ENCODE peak calls at places on chromosome 12, in four cellular contexts. One of them, this sample, is unnamed.
A peak's percentile ranks its signal among the peaks of the same experiment; 100 is the strongest.

GRCh38 chr12:128813883-128814282 is 9.9 kb downstream of the SLC15A4 start:
- DNase-seq in heart left ventricle: no peak
- DNase-seq in body of pancreas: no peak
- DNase-seq in ovary: no peak
- DNase-seq in this sample: no peak

GRCh38 chr12:7110661-7111060 is 1.6 kb upstream of the C1RL start:
- DNase-seq in heart left ventricle: no peak
- DNase-seq in body of pancreas: no peak
- DNase-seq in ovary: no peak
- DNase-seq in this sample: no peak

GRCh38 chr12:83216230-83216629 is 529.5 kb downstream of the TMTC2 start:
- DNase-seq in heart left ventricle: no peak
- DNase-seq in ovary: no peak
- DNase-seq in body of pancreas: no peak
- DNase-seq in this sample: no peak

GRCh38 chr12:5388581-5389535 is 43.0 kb upstream of the NTF3 start:
- DNase-seq in body of pancreas: no peak
- DNase-seq in ovary: no peak
- DNase-seq in heart left ventricle: no peak
- DNase-seq in this sample: no peak

GRCh38 chr12:76571256-76571655 is 11.7 kb upstream of the OSBPL8 start:
- DNase-seq in ovary: peak; percentile 58
- DNase-seq in body of pancreas: no peak
- DNase-seq in heart left ventricle: no peak
- DNase-seq in this sample: no peak

GRCh38 chr12:124780336-124780735 is 83.3 kb downstream of the SCARB1 start:
- DNase-seq in ovary: no peak
- DNase-seq in body of pancreas: no peak
- DNase-seq in heart left ventricle: no peak
- DNase-seq in this sample: no peak

GRCh38 chr12:212799-213526 is 994 bp downstream of the SLC6A12 start:
- DNase-seq in heart left ventricle: no peak
- DNase-seq in ovary: peak; percentile 83
- DNase-seq in body of pancreas: peak; percentile 79
- DNase-seq in this sample: no peak

GRCh38 chr12:113647048-113647447 is 175.4 kb upstream of the LHX5 start:
- DNase-seq in heart left ventricle: no peak
- DNase-seq in ovary: no peak
- DNase-seq in body of pancreas: no peak
- DNase-seq in this sample: no peak

GRCh38 chr12:65535951-65536350 is 257.5 kb downstream of the MSRB3 start:
- DNase-seq in body of pancreas: no peak
- DNase-seq in ovary: no peak
- DNase-seq in heart left ventricle: no peak
- DNase-seq in this sample: no peak

GRCh38 chr12:19499030-19499429 is 59.7 kb downstream of the AEBP2 start:
- DNase-seq in ovary: no peak
- DNase-seq in heart left ventricle: no peak
- DNase-seq in body of pancreas: no peak
- DNase-seq in this sample: no peak

GRCh38 chr12:94078138-94078723 is 70.1 kb upstream of the PLXNC1 start:
- DNase-seq in body of pancreas: no peak
- DNase-seq in ovary: no peak
- DNase-seq in heart left ventricle: no peak
- DNase-seq in this sample: no peak

GRCh38 chr12:98402671-98403070 is 112.7 kb upstream of the TMPO start:
- DNase-seq in ovary: no peak
- DNase-seq in heart left ventricle: no peak
- DNase-seq in body of pancreas: no peak
- DNase-seq in this sample: no peak

GRCh38 chr12:75944097-75944904 is 87.3 kb downstream of the PHLDA1 start:
- DNase-seq in body of pancreas: no peak
- DNase-seq in ovary: no peak
- DNase-seq in heart left ventricle: no peak
- DNase-seq in this sample: no peak

GRCh38 chr12:117134059-117134458 is 34.8 kb upstream of the TESC start:
- DNase-seq in body of pancreas: no peak
- DNase-seq in heart left ventricle: no peak
- DNase-seq in ovary: no peak
- DNase-seq in this sample: no peak

GRCh38 chr12:130281157-130281799 is 56.4 kb upstream of the PIWIL1 start:
- DNase-seq in body of pancreas: peak; percentile 6
- DNase-seq in heart left ventricle: no peak
- DNase-seq in ovary: peak; percentile 53
- DNase-seq in this sample: no peak

GRCh38 chr12:132610896-132611602 is 667 bp upstream of the LRCOL1 start:
- DNase-seq in ovary: no peak
- DNase-seq in heart left ventricle: no peak
- DNase-seq in body of pancreas: no peak
- DNase-seq in this sample: no peak

GRCh38 chr12:111596985-111597730 is 2.0 kb downstream of the ATXN2 start:
- DNase-seq in heart left ventricle: peak; percentile 58
- DNase-seq in ovary: peak; percentile 59
- DNase-seq in body of pancreas: peak; percentile 80
- DNase-seq in this sample: peak; percentile 53

GRCh38 chr12:24948452-24948815 is 467 bp downstream of the BCAT1 start:
- DNase-seq in ovary: no peak
- DNase-seq in heart left ventricle: no peak
- DNase-seq in body of pancreas: peak; percentile 17
- DNase-seq in this sample: no peak

GRCh38 chr12:28611501-28611900 is 421.2 kb downstream of the CCDC91 start:
- DNase-seq in heart left ventricle: no peak
- DNase-seq in ovary: no peak
- DNase-seq in body of pancreas: no peak
- DNase-seq in this sample: no peak

GRCh38 chr12:2013527-2014223 is 9.4 kb upstream of the DCP1B start:
- DNase-seq in body of pancreas: peak; percentile 51
- DNase-seq in heart left ventricle: peak; percentile 56
- DNase-seq in ovary: peak; percentile 66
- DNase-seq in this sample: no peak

GRCh38 chr12:52519826-52520662 is at the start of gene KRT5:
- DNase-seq in body of pancreas: no peak
- DNase-seq in ovary: no peak
- DNase-seq in heart left ventricle: no peak
- DNase-seq in this sample: peak; percentile 84

GRCh38 chr12:69732088-69732487 is 6.6 kb upstream of the RAB3IP start:
- DNase-seq in body of pancreas: no peak
- DNase-seq in heart left ventricle: no peak
- DNase-seq in ovary: no peak
- DNase-seq in this sample: no peak

GRCh38 chr12:118052324-118053070 is 8.5 kb downstream of the WSB2 start:
- DNase-seq in ovary: peak; percentile 66
- DNase-seq in heart left ventricle: peak; percentile 76
- DNase-seq in body of pancreas: peak; percentile 94
- DNase-seq in this sample: peak; percentile 76

GRCh38 chr12:123591702-123592481 is 7.5 kb downstream of the TMED2 start:
- DNase-seq in body of pancreas: no peak
- DNase-seq in heart left ventricle: no peak
- DNase-seq in ovary: no peak
- DNase-seq in this sample: no peak

DNA sequence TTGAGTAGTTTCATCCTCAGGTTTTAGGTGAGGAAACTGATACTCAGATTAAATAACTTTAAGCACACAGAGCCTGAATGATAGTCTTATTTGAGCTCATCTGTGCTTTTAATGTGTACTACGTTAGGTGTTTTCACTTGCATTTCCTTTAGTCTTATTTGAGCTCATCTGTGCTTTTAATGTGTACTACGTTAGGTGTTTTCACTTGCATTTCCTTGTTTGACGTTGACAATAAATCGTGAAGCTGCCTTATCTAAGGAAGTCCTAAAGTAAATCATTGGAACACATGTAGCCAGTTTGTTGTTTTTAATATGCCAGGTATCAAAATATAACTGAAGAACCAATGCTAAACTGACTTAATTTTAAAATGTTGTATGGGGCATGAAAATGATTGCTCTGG is 2.0 kb downstream of the RAP1B start:
- DNase-seq in body of pancreas: no peak
- DNase-seq in heart left ventricle: no peak
- DNase-seq in ovary: no peak
- DNase-seq in this sample: no peak
- H3K27ac ChIP-seq in body of pancreas: peak overlapping the region; percentile 96
- H3K27ac ChIP-seq in heart left ventricle: peak overlapping the region; percentile 97
- H3K27ac ChIP-seq in ovary: peak overlapping the region; percentile 86
- H3K27ac ChIP-seq in this sample: peak overlapping the region; percentile 99

DNA sequence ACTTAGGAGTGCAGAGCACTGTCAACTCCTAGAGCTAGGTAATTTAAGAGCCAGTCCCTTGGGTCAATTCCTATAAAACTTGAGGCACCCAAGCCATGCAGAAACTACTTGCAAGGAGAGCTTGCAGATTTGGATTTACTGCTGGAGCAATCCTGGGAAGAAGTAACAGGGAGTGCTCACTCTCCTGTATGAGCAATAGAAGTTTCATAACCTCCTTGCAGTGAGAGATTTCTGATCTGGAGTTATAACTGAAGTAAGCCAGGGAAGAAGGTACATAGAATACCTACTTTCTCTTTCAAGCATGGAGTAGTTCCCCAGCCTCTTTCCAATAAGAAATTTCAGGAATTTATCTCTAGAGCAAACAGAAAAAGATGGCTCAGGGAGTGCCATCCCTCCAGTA is 650.1 kb upstream of the USP15 start:
- DNase-seq in ovary: no peak
- DNase-seq in heart left ventricle: no peak
- DNase-seq in body of pancreas: no peak
- DNase-seq in this sample: no peak
- H3K9me3 ChIP-seq in ovary: no peaks in the 10 kb centered on the region
- H3K9me3 ChIP-seq in heart left ventricle: peaks cover 14% of the 10 kb centered on the region
- H3K9me3 ChIP-seq in body of pancreas: no peaks in the 10 kb centered on the region
- H3K9me3 ChIP-seq in this sample: no peaks in the 10 kb centered on the region

GRCh38 chr12:14563051-14563450 is 4.6 kb downstream of the PLBD1 start:
- DNase-seq in ovary: no peak
- DNase-seq in heart left ventricle: no peak
- DNase-seq in body of pancreas: peak; percentile 47
- DNase-seq in this sample: no peak

GRCh38 chr12:14564336-14564959 is 3.2 kb downstream of the PLBD1 start:
- DNase-seq in body of pancreas: no peak
- DNase-seq in ovary: no peak
- DNase-seq in heart left ventricle: no peak
- DNase-seq in this sample: no peak

GRCh38 chr12:14571779-14572178 is 4.1 kb upstream of the PLBD1 start:
- DNase-seq in heart left ventricle: no peak
- DNase-seq in body of pancreas: no peak
- DNase-seq in ovary: no peak
- DNase-seq in this sample: no peak

GRCh38 chr12:14570231-14570630 is 2.5 kb upstream of the PLBD1 start:
- DNase-seq in body of pancreas: no peak
- DNase-seq in heart left ventricle: no peak
- DNase-seq in ovary: no peak
- DNase-seq in this sample: no peak

GRCh38 chr12:14567311-14568195 is at the start of gene PLBD1:
- DNase-seq in ovary: peak; percentile 63
- DNase-seq in heart left ventricle: peak; percentile 79
- DNase-seq in body of pancreas: peak; percentile 89
- DNase-seq in this sample: peak; percentile 37
- TF ChIP-seq POLR2A in ovary: no peak
- TF ChIP-seq POLR2A in heart left ventricle: no peak
- TF ChIP-seq POLR2A in body of pancreas: peak; percentile 89
- TF ChIP-seq POLR2A in this sample: peak; percentile 30

DNA sequence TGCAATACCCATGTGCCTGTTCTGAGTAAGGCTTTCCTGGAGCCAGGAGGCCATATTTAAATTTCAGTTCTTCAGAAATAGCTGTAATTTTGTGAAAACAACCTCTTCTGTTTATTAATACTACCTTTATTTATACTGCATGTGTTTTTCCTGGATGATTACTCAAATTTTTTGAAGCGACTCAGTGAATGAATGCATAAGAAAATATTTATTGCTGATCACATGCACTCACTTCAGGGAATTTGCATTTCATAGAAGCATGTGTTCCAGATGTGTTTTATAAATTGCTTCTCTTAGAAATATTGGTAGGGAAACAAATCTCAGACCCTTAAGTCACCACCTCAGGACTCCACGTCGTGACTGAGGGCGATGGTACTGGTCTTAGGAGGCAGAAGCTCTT is 21.8 kb upstream of the DCN start:
- DNase-seq in ovary: no peak
- DNase-seq in heart left ventricle: no peak
- DNase-seq in body of pancreas: no peak
- DNase-seq in this sample: no peak
- H3K27ac ChIP-seq in ovary: no peak overlapping the region
- H3K27ac ChIP-seq in heart left ventricle: no peak overlapping the region
- H3K27ac ChIP-seq in body of pancreas: no peak overlapping the region
- H3K27ac ChIP-seq in this sample: no peak overlapping the region

DNA sequence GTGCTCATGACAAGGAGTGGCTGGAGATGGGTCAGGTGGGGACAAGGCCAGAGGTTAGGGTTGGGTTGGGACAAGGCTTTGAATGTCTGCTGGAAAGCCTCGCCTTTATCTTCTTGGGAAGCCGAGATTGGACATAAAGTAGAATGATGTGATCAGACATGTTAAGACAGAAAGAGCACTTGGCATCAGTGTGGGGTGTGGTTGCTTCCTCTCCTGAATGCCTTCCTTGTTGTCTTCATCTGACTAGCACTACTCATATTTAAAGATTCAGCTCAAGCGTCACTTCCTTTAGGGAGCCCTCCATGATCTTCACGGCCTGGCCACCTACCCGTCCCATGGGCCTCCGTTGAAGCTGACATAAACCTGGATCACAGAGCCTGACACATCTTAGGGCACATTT is 14.8 kb upstream of the C12orf75 start:
- DNase-seq in heart left ventricle: no peak
- DNase-seq in ovary: no peak
- DNase-seq in body of pancreas: no peak
- DNase-seq in this sample: no peak
- H3K9me3 ChIP-seq in heart left ventricle: peaks cover 6% of the 10 kb centered on the region
- H3K9me3 ChIP-seq in ovary: no peaks in the 10 kb centered on the region
- H3K9me3 ChIP-seq in body of pancreas: no peaks in the 10 kb centered on the region
- H3K9me3 ChIP-seq in this sample: no peaks in the 10 kb centered on the region

GRCh38 chr12:53725824-53726223 is 1.4 kb downstream of the CALCOCO1 start:
- DNase-seq in body of pancreas: no peak
- DNase-seq in ovary: no peak
- DNase-seq in heart left ventricle: no peak
- DNase-seq in this sample: no peak

GRCh38 chr12:53726342-53726741 is 910 bp downstream of the CALCOCO1 start:
- DNase-seq in heart left ventricle: no peak
- DNase-seq in body of pancreas: no peak
- DNase-seq in ovary: no peak
- DNase-seq in this sample: no peak

GRCh38 chr12:53728206-53728605 is 954 bp upstream of the CALCOCO1 start:
- DNase-seq in ovary: no peak
- DNase-seq in heart left ventricle: no peak
- DNase-seq in body of pancreas: no peak
- DNase-seq in this sample: no peak

GRCh38 chr12:53727310-53728041 is at the start of gene CALCOCO1:
- DNase-seq in heart left ventricle: peak; percentile 98
- DNase-seq in ovary: peak; percentile 97
- DNase-seq in body of pancreas: peak; percentile 99
- DNase-seq in this sample: peak; percentile 98

GRCh38 chr12:53726946-53727309 is 324 bp downstream of the CALCOCO1 start:
- DNase-seq in heart left ventricle: no peak
- DNase-seq in ovary: no peak
- DNase-seq in body of pancreas: no peak
- DNase-seq in this sample: no peak
- TF ChIP-seq POLR2A in heart left ventricle: no peak
- TF ChIP-seq POLR2A in ovary: no peak
- TF ChIP-seq POLR2A in body of pancreas: no peak
- TF ChIP-seq POLR2A in this sample: no peak

GRCh38 chr12:44581642-44582242 is 294.4 kb downstream of the NELL2 start:
- DNase-seq in body of pancreas: no peak
- DNase-seq in heart left ventricle: no peak
- DNase-seq in ovary: no peak
- DNase-seq in this sample: no peak
- H3K27ac ChIP-seq in body of pancreas: no peak overlapping the region
- H3K27ac ChIP-seq in heart left ventricle: no peak overlapping the region
- H3K27ac ChIP-seq in ovary: no peak overlapping the region
- H3K27ac ChIP-seq in this sample: no peak overlapping the region

This sample was measured in prostate gland.